ENCODE peak calls at places on chromosomes 4 and X, in seven cellular contexts. T is hepatocyte, Q is hepatic stellate cell, Z is HTR-8/SVneo, U is cardiac septum, R is erythroblast, S is PC-9. Y is an unnamed sample.

GRCh38 chrX:108088511-108088910 is 2.8 kb downstream of the PSMD10 start:
- DNase-seq in Z (no peak), Q (no peak), S (no peak), R (peak; percentile 85), T (peak; percentile 10), U (no peak), Y (no peak)

GRCh38 chrX:154855256-154855655 is 20.8 kb upstream of the SMIM9 start:
- DNase-seq in T (no peak), U (no peak), R (no peak), Z (no peak), S (no peak), Q (no peak), Y (no peak)

GRCh38 chrX:77597511-77597910 is 150.3 kb downstream of the FGF16 start:
- DNase-seq in R (no peak), U (no peak), T (no peak), Q (no peak), S (no peak), Z (no peak), Y (no peak)

GRCh38 chr4:120132935-120133334 is 66.3 kb upstream of the MAD2L1 start:
- DNase-seq in S (no peak), Q (no peak), T (no peak), R (no peak), U (no peak), Z (no peak), Y (no peak)

GRCh38 chr4:87120411-87121162 is 99.8 kb downstream of the KLHL8 start:
- DNase-seq in R (no peak), U (peak; percentile 86), Q (no peak), Z (no peak), S (no peak), T (peak; percentile 69), Y (no peak)

GRCh38 chrX:34880656-34881055 is 61.9 kb upstream of the FAM47B start:
- DNase-seq in T (no peak), U (no peak), S (peak; percentile 2), Z (no peak), R (no peak), Q (peak; percentile 9), Y (no peak)

GRCh38 chr4:185210102-185210981 is 944 bp downstream of the SNX25 start:
- DNase-seq in T (peak; percentile 65), U (peak; percentile 80), Q (peak; percentile 49), R (peak; percentile 66), Z (no peak), S (peak; percentile 36), Y (no peak)

GRCh38 chr4:8173641-8174242 is 15.1 kb upstream of the ABLIM2 start:
- DNase-seq in U (no peak), T (no peak), S (no peak), Z (no peak), Q (no peak), R (no peak), Y (no peak)

GRCh38 chr4:99763635-99764101 is 53.0 kb upstream of the DAPP1 start:
- DNase-seq in U (no peak), R (peak; percentile 2), S (peak; percentile 9), Z (peak; percentile 36), T (peak; percentile 24), Q (peak; percentile 13), Y (peak; percentile 49)

GRCh38 chr4:26762650-26763049 is 98.0 kb upstream of the STIM2 start:
- DNase-seq in T (no peak), U (no peak), R (no peak), Q (no peak), S (no peak), Z (no peak), Y (no peak)

GRCh38 chrX:40041915-40042314 is 55.8 kb downstream of the BCOR start:
- DNase-seq in T (no peak), U (no peak), R (no peak), S (no peak), Q (no peak), Z (no peak), Y (no peak)

GRCh38 chrX:9681422-9681821 is 84.2 kb downstream of the GPR143 start:
- DNase-seq in U (no peak), R (no peak), Z (no peak), S (no peak), T (no peak), Q (no peak), Y (no peak)

GRCh38 chrX:39894626-39895025 is 203.1 kb downstream of the BCOR start:
- DNase-seq in U (no peak), Z (no peak), T (peak; percentile 39), R (no peak), Q (no peak), S (no peak), Y (no peak)

GRCh38 chr4:127400736-127401346 is 231.9 kb upstream of the INTU start:
- DNase-seq in R (peak; percentile 74), Q (peak; percentile 2), S (peak; percentile 46), Z (peak; percentile 17), U (no peak), T (peak; percentile 64), Y (peak; percentile 73)

GRCh38 chr4:7779194-7779768 is 160.4 kb downstream of the AFAP1 start:
- DNase-seq in Z (no peak), R (no peak), Q (no peak), S (no peak), U (peak; percentile 59), T (no peak), Y (no peak)

GRCh38 chrX:41559662-41560061 is 112.5 kb downstream of the NYX start:
- DNase-seq in R (peak; percentile 24), U (no peak), Z (no peak), Q (peak; percentile 10), S (no peak), T (peak; percentile 11), Y (no peak)

GRCh38 chr4:178271386-178271785 is 829.1 kb upstream of the AGA start:
- DNase-seq in Q (no peak), R (no peak), Z (no peak), T (no peak), U (no peak), S (no peak), Y (no peak)

GRCh38 chr4:145719752-145720624 is 40.0 kb downstream of the C4orf51 start:
- DNase-seq in S (no peak), U (no peak), Q (no peak), Z (no peak), T (no peak), R (no peak), Y (no peak)

GRCh38 chr4:186725422-186726149 is 1.9 kb upstream of the FAT1 start:
- DNase-seq in T (peak; percentile 92), U (no peak), R (peak; percentile 82), Q (peak; percentile 87), S (peak; percentile 79), Z (peak; percentile 77), Y (peak; percentile 64)

GRCh38 chr4:23878235-23878861 is 11.5 kb downstream of the PPARGC1A start:
- DNase-seq in R (no peak), S (no peak), Q (no peak), T (no peak), U (no peak), Z (no peak), Y (no peak)

GRCh38 chr4:185424905-185425599 is 712 bp downstream of the UFSP2 start:
- DNase-seq in S (peak; percentile 9), T (no peak), R (peak; percentile 68), Z (peak; percentile 45), U (no peak), Q (peak; percentile 55), Y (no peak)

GRCh38 chrX:10709276-10709675 is 88.9 kb upstream of the MID1 start:
- DNase-seq in U (no peak), T (no peak), Q (no peak), R (no peak), S (no peak), Z (no peak), Y (no peak)

GRCh38 chrX:120559799-120560198 is 963 bp downstream of the CUL4B start:
- DNase-seq in U (no peak), R (no peak), T (no peak), S (no peak), Z (no peak), Q (no peak), Y (no peak)

GRCh38 chrX:23634181-23634580 is 33.1 kb upstream of the PRDX4 start:
- DNase-seq in S (no peak), Q (no peak), U (no peak), T (no peak), R (peak; percentile 6), Z (no peak), Y (no peak)

GRCh38 chrX:16573781-16574180 is 76.2 kb upstream of the S100G start:
- DNase-seq in Q (peak; percentile 72), T (no peak), S (no peak), R (no peak), Z (peak; percentile 55), U (no peak), Y (no peak)

GRCh38 chrX:56800801-56801200 is 71.8 kb downstream of the NBDY start:
- DNase-seq in S (no peak), R (peak; percentile 49), Z (no peak), Q (no peak), T (no peak), U (peak; percentile 50), Y (no peak)

GRCh38 chrX:109857898-109858297 is 124.8 kb upstream of the ACSL4 start:
- DNase-seq in Z (no peak), T (no peak), Q (no peak), R (no peak), S (no peak), U (no peak), Y (no peak)

GRCh38 chr4:6414578-6414977 is 57.8 kb downstream of the PPP2R2C start:
- DNase-seq in Z (no peak), T (no peak), R (no peak), U (no peak), Q (no peak), S (no peak), Y (no peak)

GRCh38 chrX:74551934-74552333 is 62.5 kb downstream of the RLIM start:
- DNase-seq in U (no peak), Z (no peak), Q (no peak), S (no peak), T (no peak), R (no peak), Y (no peak)

GRCh38 chrX:123425904-123426303 is 241.8 kb downstream of the GRIA3 start:
- DNase-seq in Q (no peak), S (no peak), R (no peak), Z (no peak), U (no peak), T (no peak), Y (no peak)

GRCh38 chr4:25234390-25235367 is 846 bp downstream of the PI4K2B start:
- DNase-seq in U (peak; percentile 84), Q (peak; percentile 71), Z (peak; percentile 68), S (peak; percentile 46), R (peak; percentile 89), T (peak; percentile 83), Y (peak; percentile 67)

GRCh38 chr4:155999743-156000142 is 46.1 kb upstream of the CTSO start:
- DNase-seq in Q (peak; percentile 2), T (peak; percentile 28), S (no peak), U (no peak), R (peak; percentile 3), Z (peak; percentile 10), Y (peak; percentile 0)

GRCh38 chr4:65670331-65671031 is at the start of gene EPHA5:
- DNase-seq in S (peak; percentile 55), R (no peak), T (peak; percentile 79), Q (peak; percentile 26), Z (peak; percentile 41), U (peak; percentile 80), Y (no peak)

GRCh38 chrX:103413981-103414380 is 37.6 kb downstream of the BEX3 start:
- DNase-seq in Q (no peak), R (no peak), Z (no peak), S (no peak), T (no peak), U (no peak), Y (no peak)

GRCh38 chr4:86334020-86334750 is 25.7 kb downstream of the MAPK10 start:
- DNase-seq in T (no peak), Q (no peak), U (no peak), R (no peak), Z (no peak), S (no peak), Y (no peak)

GRCh38 chr4:53931423-53932060 is 132.9 kb downstream of the CHIC2 start:
- DNase-seq in R (no peak), S (no peak), Z (no peak), U (no peak), Q (no peak), T (no peak), Y (no peak)

Y was measured in HCT116.